ENCODE peak calls at places on chromosomes 5 and 9, in four cellular contexts. Z is A549, P is WTC11, T is K562. R is an unnamed sample.

GRCh38 chr5:95884021-95884333 is 61.5 kb upstream of the GLRX start:
- DNase-seq in Z (no peak), P (no peak), T (peak), R (no peak)

GRCh38 chr9:16207161-16207560 is 654.3 kb downstream of the CCDC171 start:
- DNase-seq in P (no peak), T (no peak), Z (no peak), R (no peak)

GRCh38 chr5:153831976-153832375 is 206.7 kb downstream of the FAM114A2 start:
- DNase-seq in Z (peak), P (no peak), T (peak), R (peak)

GRCh38 chr9:223167-223566 is 8.5 kb downstream of the DOCK8 start:
- DNase-seq in P (no peak), T (no peak), Z (no peak), R (no peak)

GRCh38 chr9:103167530-103167929 is 172.4 kb downstream of the CYLC2 start:
- DNase-seq in Z (no peak), T (no peak), P (no peak), R (no peak)

GRCh38 chr9:133090752-133091325 is 29.1 kb downstream of the CEL start:
- DNase-seq in Z (no peak), T (no peak), P (no peak), R (no peak)

GRCh38 chr5:88886756-88887741 is 4.1 kb upstream of the MEF2C start:
- DNase-seq in P (no peak), Z (no peak), T (no peak), R (no peak)

GRCh38 chr5:77866198-77866597 is 90.1 kb upstream of the TBCA start:
- DNase-seq in Z (no peak), P (no peak), T (no peak), R (no peak)

GRCh38 chr9:110128664-110129329 is 79.2 kb downstream of the C9orf152 start:
- DNase-seq in T (no peak), P (no peak), Z (no peak), R (no peak)

GRCh38 chr9:87503970-87504369 is 6.3 kb downstream of the DAPK1 start:
- DNase-seq in P (no peak), T (no peak), Z (no peak), R (peak)

GRCh38 chr9:127711831-127712274 is 3.6 kb downstream of the PTRH1 start:
- DNase-seq in P (peak), Z (no peak), T (no peak), R (no peak)

GRCh38 chr5:27130587-27130986 is 92.2 kb upstream of the CDH9 start:
- DNase-seq in T (no peak), P (no peak), Z (no peak), R (no peak)

GRCh38 chr9:112112941-112113399 is 62.1 kb downstream of the SUSD1 start:
- DNase-seq in Z (peak), T (no peak), P (peak), R (peak)

DNA sequence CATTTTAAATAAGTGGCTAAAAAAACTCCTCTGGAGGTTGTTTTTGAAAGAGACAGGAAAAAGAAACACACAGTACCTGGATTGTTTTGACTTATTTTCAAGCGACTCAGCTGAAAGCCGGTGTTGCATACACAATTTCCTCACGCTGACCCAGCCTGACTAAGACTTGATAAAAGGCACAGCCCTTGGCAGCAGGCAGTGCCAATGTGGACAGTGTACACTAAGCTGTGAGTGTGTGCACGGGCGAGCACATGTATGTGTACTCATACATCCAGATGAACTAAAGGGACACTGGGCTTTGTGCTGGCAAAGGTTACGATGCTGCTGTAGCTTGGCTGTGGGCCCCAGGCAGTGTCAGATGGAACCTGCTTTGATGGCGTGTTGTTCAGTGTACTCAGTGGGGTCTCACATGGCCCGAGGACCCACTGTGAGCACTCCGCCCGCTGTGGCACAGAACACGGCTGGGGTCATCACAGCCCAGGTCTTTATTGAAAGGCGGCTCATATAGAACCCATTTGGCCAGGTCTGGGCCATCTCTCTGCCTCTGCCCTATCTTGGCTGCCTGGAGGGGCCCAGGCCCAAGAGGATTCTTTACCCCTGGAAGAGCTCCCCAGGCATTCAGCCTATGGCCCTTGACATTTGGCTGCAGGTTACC is 92.4 kb downstream of the ANKRD33B start:
- DNase-seq in T (no peak), P (no peak), Z (no peak), R (no peak)
- TF ChIP-seq HMGXB4 in T (no peak), P (no peak), Z (no peak), R (no peak)

DNA sequence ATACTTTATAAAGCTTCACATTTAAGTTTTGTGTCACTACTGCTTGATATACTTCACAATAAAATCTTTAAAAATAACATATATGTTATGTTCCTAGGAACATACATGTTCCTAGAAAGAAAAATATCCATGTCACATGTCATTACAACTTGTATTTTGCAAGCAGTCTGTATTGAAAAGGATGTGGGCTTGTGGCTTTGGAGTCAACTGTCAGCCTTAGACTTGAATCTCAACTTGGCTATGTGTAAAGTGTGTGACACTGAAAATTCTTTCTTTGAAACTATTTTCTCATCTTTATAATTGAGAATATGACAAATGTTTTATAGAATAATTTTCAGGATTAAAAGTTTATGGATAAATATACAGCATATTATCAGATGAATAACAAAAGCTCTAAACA is 273.1 kb downstream of the KIAA0825 start:
- DNase-seq in P (no peak), T (no peak), Z (no peak), R (no peak)
- TF ChIP-seq HMGXB4 in P (no peak), T (no peak), Z (no peak), R (no peak)

DNA sequence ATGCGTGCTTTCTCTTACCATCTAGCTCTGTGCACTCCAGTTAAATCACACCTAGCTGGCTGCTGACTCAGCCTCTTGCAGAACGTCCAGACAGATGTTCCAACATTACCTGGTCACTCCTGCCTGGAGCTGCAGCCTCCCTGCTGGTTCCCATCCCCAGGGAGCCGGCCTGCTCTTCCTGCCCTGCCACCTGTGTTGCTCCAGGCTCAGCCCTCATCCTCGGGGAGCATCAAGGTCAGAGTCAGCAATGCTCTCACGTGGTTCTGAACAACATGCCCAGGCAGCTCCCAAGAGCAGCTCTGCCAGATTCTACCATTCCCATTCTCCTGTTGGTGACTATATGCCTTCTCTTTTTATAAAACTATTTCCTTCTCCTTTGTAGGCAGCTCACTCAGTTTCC is 81.3 kb downstream of the GADD45G start:
- DNase-seq in P (no peak), T (no peak), Z (no peak), R (no peak)
- TF ChIP-seq HMGXB4 in P (no peak), T (no peak), Z (no peak), R (no peak)

GRCh38 chr5:90134892-90135291 is 274.7 kb downstream of the CETN3 start:
- DNase-seq in P (no peak), T (no peak), Z (no peak), R (no peak)
- TF ChIP-seq HMGXB4 in P (no peak), T (no peak), Z (no peak), R (no peak)

GRCh38 chr5:169408166-169408565 is 107.2 kb upstream of the SLIT3 start:
- DNase-seq in Z (peak), P (no peak), T (no peak), R (no peak)
- TF ChIP-seq HMGXB4 in Z (no peak), P (no peak), T (no peak), R (no peak)